ENCODE peak calls at places on chromosomes 4 and X, in seven cellular contexts. M is NCI-H524 treated with DMSO at 0.1 percent for 48 hours; S is D341Med; X is foreskin fibroblast; W is stimulated activated CD8-positive, alpha-beta memory T cell treated with anti-CD3 and anti-CD28 coated beads, Interleukin-2, amount 100 ng/mL, for 1 hour; F is SW480; O is uterus. E is an unnamed sample.

GRCh38 chr4:42824278-42824977 is 68.1 kb upstream of the GRXCR1 start:
- DNase-seq in M (no peak), S (no peak), X (no peak), W (no peak), F (no peak), O (no peak), E (no peak)

GRCh38 chrX:107935664-107936433 is 46.3 kb downstream of the TEX13B start:
- DNase-seq in M (no peak), S (no peak), X (peak), W (no peak), F (no peak), O (no peak), E (no peak)

GRCh38 chrX:99353412-99353811 is 1056.7 kb downstream of the PCDH19 start:
- DNase-seq in M (no peak), S (no peak), X (no peak), W (no peak), F (peak), O (no peak), E (no peak)

GRCh38 chr4:78569291-78569821 is 17.8 kb downstream of the ANXA3 start:
- DNase-seq in M (no peak), S (no peak), X (peak), W (no peak), F (no peak), O (no peak), E (no peak)

GRCh38 chr4:153809307-153809706 is 20.4 kb upstream of the SFRP2 start:
- DNase-seq in M (no peak), S (no peak), X (no peak), W (no peak), F (no peak), O (no peak), E (no peak)

GRCh38 chrX:78313526-78313925 is 13.9 kb downstream of the CYSLTR1 start:
- DNase-seq in M (no peak), S (no peak), X (no peak), W (no peak), F (no peak), O (no peak), E (no peak)

GRCh38 chrX:14529288-14529989 is at the start of gene GLRA2:
- DNase-seq in M (no peak), S (peak), X (peak), W (no peak), F (peak), O (no peak), E (no peak)

GRCh38 chrX:17814557-17814956 is 46.5 kb downstream of the RAI2 start:
- DNase-seq in M (no peak), S (no peak), X (peak), W (no peak), F (no peak), O (no peak), E (no peak)

GRCh38 chrX:104315555-104315954 is 60.8 kb upstream of the ESX1 start:
- DNase-seq in M (no peak), S (no peak), X (peak), W (no peak), F (peak), O (no peak), E (no peak)

GRCh38 chr4:40264995-40265909 is 68.4 kb downstream of the RHOH start:
- DNase-seq in M (no peak), S (no peak), X (peak), W (no peak), F (no peak), O (peak), E (no peak)